ENCODE peak calls at places on chromosomes 13 and 19, in six cellular contexts. Y, A, G, O, R and Q are unnamed samples.

GRCh38 chr19:46368116-46368515 is 21.2 kb downstream of the PPP5C start:
- DNase-seq in Y (no peak), A (no peak), G (no peak), O (no peak), R (no peak), Q (no peak)

GRCh38 chr13:37453246-37453645 is 145.3 kb downstream of the POSTN start:
- DNase-seq in Y (no peak), A (no peak), G (no peak), O (no peak), R (no peak), Q (no peak)

GRCh38 chr13:47039106-47039505 is 142.3 kb upstream of the HTR2A start:
- DNase-seq in Y (peak), A (no peak), G (no peak), O (no peak), R (no peak), Q (no peak)

GRCh38 chr19:10104665-10105221 is 1.4 kb upstream of the PPAN start:
- DNase-seq in Y (no peak), A (peak), G (peak), O (no peak), R (no peak), Q (no peak)

GRCh38 chr13:44693156-44693826 is 117.2 kb upstream of the TSC22D1 start:
- DNase-seq in Y (no peak), A (no peak), G (no peak), O (no peak), R (no peak), Q (no peak)

GRCh38 chr19:14561832-14562351 is 10.0 kb downstream of the NDUFB7 start:
- DNase-seq in Y (peak), A (no peak), G (no peak), O (no peak), R (no peak), Q (no peak)

GRCh38 chr13:77979721-77980377 is 61.2 kb upstream of the EDNRB start:
- DNase-seq in Y (no peak), A (no peak), G (no peak), O (no peak), R (no peak), Q (no peak)

GRCh38 chr13:41500501-41500900 is 43.2 kb downstream of the RGCC start:
- DNase-seq in Y (no peak), A (no peak), G (no peak), O (no peak), R (no peak), Q (no peak)

GRCh38 chr13:27080018-27080948 is 91.3 kb downstream of the USP12 start:
- DNase-seq in Y (no peak), A (no peak), G (no peak), O (no peak), R (no peak), Q (no peak)

GRCh38 chr13:48561461-48562224 is 28.8 kb upstream of the RCBTB2 start:
- DNase-seq in Y (no peak), A (no peak), G (no peak), O (no peak), R (no peak), Q (no peak)

GRCh38 chr13:113857531-113858195 is 6.2 kb downstream of the GAS6 start:
- DNase-seq in Y (no peak), A (no peak), G (no peak), O (no peak), R (no peak), Q (no peak)

GRCh38 chr13:22428188-22428828 is 752.5 kb upstream of the SGCG start:
- DNase-seq in Y (no peak), A (no peak), G (no peak), O (no peak), R (no peak), Q (no peak)
- TF ChIP-seq BHLHE40 in Y (no peak), A (no peak), G (no peak), O (no peak), R (no peak), Q (no peak)

GRCh38 chr13:97136418-97136817 is 85.7 kb upstream of the MBNL2 start:
- DNase-seq in Y (no peak), A (no peak), G (no peak), O (no peak), R (no peak), Q (no peak)

GRCh38 chr13:97142452-97142851 is 79.7 kb upstream of the MBNL2 start:
- DNase-seq in Y (no peak), A (no peak), G (peak), O (peak), R (peak), Q (no peak)

GRCh38 chr13:97139704-97140103 is 82.4 kb upstream of the MBNL2 start:
- DNase-seq in Y (no peak), A (no peak), G (no peak), O (no peak), R (no peak), Q (no peak)

GRCh38 chr13:97141564-97142005 is 80.5 kb upstream of the MBNL2 start:
- DNase-seq in Y (peak), A (peak), G (peak), O (peak), R (peak), Q (peak)

DNA sequence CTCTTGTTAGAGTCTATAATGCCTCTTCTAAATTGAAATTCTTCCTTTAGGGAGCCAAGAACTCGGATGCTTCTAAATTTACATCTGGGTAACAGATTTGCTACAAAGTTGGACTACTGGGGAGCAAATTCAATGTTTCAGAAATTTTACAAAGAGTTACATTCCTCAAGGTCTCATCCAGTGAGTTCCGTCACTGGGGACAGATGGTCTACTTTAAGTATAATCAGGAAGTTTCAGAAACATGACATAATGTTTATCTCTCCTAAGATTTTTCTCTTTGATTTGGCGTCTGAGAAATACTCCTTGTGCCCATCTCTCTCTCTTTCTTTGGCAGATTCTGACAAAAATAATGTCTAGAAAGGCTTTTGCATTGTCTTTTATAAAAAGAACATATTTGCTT is 81.5 kb upstream of the MBNL2 start:
- DNase-seq in Y (peak), A (no peak), G (no peak), O (no peak), R (no peak), Q (no peak)
- TF ChIP-seq BHLHE40 in Y (no peak), A (no peak), G (no peak), O (no peak), R (no peak), Q (no peak)

GRCh38 chr19:2326699-2327360 is 1.6 kb downstream of the LSM7 start:
- DNase-seq in Y (no peak), A (no peak), G (no peak), O (no peak), R (no peak), Q (no peak)

GRCh38 chr19:2328401-2329161 is at the start of the genes LSM7 and SPPL2B:
- DNase-seq in Y (peak), A (peak), G (peak), O (peak), R (peak), Q (peak)

GRCh38 chr19:2329528-2329927 is 1.0 kb downstream of the SPPL2B start:
- DNase-seq in Y (no peak), A (no peak), G (no peak), O (no peak), R (no peak), Q (no peak)

GRCh38 chr19:2329162-2329505 is 650 bp downstream of the SPPL2B start:
- DNase-seq in Y (no peak), A (no peak), G (peak), O (no peak), R (no peak), Q (no peak)

DNA sequence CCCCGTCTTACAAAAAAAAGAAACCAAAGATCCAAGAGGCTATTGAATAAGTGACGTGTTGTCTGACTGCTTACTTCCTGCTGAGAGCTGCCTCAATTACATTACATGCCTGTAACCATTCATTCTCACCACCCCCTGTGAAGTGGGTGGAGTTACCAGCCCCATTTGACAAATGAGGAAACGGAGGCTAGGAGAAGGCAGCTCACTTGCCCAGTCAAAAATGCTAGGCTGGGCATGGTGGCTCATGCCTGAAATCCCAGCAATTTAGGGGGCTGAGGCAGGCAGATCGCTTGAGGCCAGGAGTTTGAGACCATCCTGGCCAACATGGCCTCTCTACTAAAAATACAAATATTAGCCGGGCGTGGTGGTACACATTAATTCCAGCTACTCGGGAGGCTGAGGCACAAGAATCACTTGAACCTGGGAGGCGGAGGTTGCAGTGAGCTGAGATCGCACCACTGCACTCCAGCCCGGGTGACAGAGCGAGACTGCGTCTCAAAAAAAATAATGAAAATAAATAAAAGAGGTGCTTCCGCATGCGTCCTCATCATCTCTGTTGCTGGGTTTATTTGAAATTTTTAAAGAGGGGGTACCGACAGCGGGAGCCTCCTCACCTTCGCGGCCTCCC is 499 bp downstream of the LSM7 start:
- DNase-seq in Y (peak), A (peak), G (no peak), O (no peak), R (peak), Q (no peak)
- TF ChIP-seq BHLHE40 in Y (peak), A (no peak), G (no peak), O (no peak), R (no peak), Q (no peak)

GRCh38 chr19:17703823-17704463 is 15.3 kb upstream of the MAP1S start:
- DNase-seq in Y (peak), A (no peak), G (peak), O (no peak), R (peak), Q (peak)
- TF ChIP-seq BHLHE40 in Y (no peak), A (no peak), G (no peak), O (no peak), R (no peak), Q (no peak)

GRCh38 chr19:37361994-37362393 is 8.9 kb upstream of the ZNF527 start:
- DNase-seq in Y (peak), A (no peak), G (no peak), O (no peak), R (no peak), Q (no peak)

DNA sequence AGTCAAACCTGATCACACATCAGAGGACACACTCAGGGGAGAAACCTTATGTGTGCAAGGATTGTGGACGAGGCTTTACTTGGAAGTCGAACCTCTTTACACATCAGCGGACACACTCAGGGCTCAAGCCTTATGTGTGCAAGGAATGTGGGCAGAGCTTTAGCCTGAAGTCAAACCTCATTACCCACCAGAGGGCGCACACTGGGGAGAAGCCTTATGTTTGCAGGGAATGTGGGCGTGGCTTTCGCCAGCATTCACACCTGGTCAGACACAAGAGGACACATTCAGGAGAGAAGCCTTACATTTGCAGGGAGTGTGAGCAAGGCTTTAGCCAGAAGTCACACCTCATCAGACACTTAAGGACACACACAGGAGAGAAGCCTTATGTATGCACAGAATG is 8.2 kb upstream of the ZNF527 start:
- DNase-seq in Y (no peak), A (no peak), G (peak), O (no peak), R (peak), Q (no peak)
- TF ChIP-seq BHLHE40 in Y (no peak), A (no peak), G (no peak), O (no peak), R (no peak), Q (no peak)

DNA sequence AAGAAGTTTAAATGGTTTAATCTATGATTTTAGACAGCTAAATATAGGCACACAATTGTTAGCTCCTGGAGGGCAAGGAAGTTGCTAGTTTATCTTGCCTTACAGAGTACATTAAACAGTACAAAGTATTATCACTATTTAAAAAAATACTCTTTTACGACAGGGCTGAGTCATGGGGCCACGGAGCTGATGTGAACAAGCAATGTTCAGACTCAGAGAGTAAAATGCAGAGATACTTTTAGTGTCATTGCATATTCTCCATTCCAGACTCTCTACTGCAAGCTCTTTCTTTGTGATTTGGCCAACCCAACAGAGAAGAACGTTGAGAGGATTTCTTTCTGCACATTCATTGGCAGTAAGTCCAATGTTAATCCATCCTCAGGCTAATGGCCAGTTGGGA is 352.4 kb downstream of the SPRY2 start:
- DNase-seq in Y (peak), A (no peak), G (no peak), O (no peak), R (no peak), Q (no peak)
- TF ChIP-seq BHLHE40 in Y (no peak), A (no peak), G (no peak), O (no peak), R (no peak), Q (no peak)

GRCh38 chr13:99087954-99088491 is 110.2 kb upstream of the DOCK9 start:
- DNase-seq in Y (no peak), A (no peak), G (no peak), O (peak), R (no peak), Q (no peak)
- TF ChIP-seq BHLHE40 in Y (no peak), A (no peak), G (no peak), O (no peak), R (no peak), Q (no peak)

DNA sequence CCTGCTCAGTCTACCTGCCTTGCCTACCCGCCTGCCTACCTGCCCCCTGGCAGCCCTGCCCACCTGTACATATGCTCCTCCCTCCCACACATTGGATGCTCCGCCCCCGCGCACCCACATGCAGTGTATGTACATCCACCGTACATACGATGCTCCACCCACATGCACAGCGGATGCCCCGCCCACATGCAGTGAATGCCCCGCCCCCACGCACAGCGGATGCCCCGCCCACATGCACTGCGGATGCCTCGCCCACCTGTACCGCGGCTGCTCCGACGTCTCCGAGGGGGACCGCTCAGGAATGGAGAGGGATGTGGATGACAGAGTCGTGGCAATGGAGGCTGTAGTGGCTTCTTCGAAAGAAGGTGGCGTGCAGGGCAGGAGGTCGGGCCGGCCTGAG is 16.4 kb upstream of the CACTIN start:
- DNase-seq in Y (no peak), A (no peak), G (peak), O (no peak), R (no peak), Q (peak)
- TF ChIP-seq BHLHE40 in Y (no peak), A (no peak), G (no peak), O (no peak), R (no peak), Q (no peak)

DNA sequence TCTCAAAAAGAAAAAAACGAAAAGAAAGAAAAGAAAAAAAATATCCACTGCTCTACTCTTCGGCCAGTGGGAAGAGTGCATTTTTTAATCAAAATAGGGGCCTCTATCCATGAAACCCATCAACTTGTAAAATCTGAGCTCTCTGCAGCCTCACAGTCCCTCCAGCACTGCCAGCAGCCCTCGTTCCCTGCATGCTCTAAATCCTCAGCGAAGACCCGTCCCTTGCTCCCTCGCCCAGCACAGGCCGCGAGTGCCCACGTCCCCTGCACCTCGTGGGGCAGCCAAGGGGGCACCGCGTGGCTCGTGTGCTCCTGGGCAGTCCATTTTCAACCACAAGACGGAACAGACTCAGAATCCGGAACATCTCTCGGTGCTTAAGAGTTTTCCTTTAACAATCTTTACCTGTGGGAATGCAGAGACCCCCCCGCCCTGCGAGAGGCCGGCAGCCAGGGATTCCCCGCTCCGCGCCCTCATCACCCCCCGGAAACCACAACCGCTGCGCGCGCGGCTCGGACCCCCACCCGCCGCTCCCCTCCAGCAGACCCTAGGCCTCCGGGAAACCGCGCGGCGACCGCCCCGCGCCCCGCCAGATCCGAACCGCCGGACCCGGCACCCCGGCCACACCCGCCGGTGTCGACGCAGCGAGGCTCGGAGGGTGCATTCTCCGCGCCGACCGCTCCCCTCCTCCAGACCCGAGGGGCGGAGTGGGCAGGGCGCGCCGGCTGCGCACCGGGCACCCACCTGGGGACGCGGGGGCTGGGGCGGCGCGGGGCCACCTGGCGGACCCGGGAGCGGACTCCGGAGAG is 624 bp downstream of the ANKRD27 start:
- DNase-seq in Y (no peak), A (no peak), G (no peak), O (no peak), R (no peak), Q (no peak)
- TF ChIP-seq BHLHE40 in Y (no peak), A (no peak), G (no peak), O (no peak), R (no peak), Q (no peak)

GRCh38 chr13:97028441-97029299 is 34.4 kb upstream of the OXGR1 start:
- DNase-seq in Y (peak), A (no peak), G (peak), O (peak), R (peak), Q (peak)
- TF ChIP-seq BHLHE40 in Y (no peak), A (peak), G (no peak), O (no peak), R (no peak), Q (no peak)